ENCODE peak calls at places on chromosome 15, in eight cellular contexts. V, S, G, Y, Q, A, H and I are unnamed samples.

GRCh38 chr15:69321041-69321554 is 22.4 kb downstream of the PAQR5 start:
- DNase-seq in Y (no peak), S (no peak), H (no peak), Q (no peak), G (no peak), V (no peak), A (peak), I (no peak)

GRCh38 chr15:48644827-48645557 is 517 bp downstream of the FBN1 start:
- DNase-seq in A (peak), V (peak), Y (peak), G (peak), S (no peak), H (no peak), Q (peak), I (no peak)

GRCh38 chr15:99120050-99120777 is 15.3 kb downstream of the SYNM start:
- DNase-seq in G (no peak), H (no peak), Y (peak), Q (no peak), V (peak), S (no peak), A (no peak), I (no peak)

GRCh38 chr15:50816191-50816590 is 50.7 kb upstream of the SPPL2A start:
- DNase-seq in Q (no peak), G (no peak), H (no peak), Y (no peak), V (peak), A (no peak), S (no peak), I (no peak)

GRCh38 chr15:58985443-58985842 is 2.0 kb upstream of the RNF111 start:
- DNase-seq in G (no peak), Q (peak), A (no peak), V (no peak), H (peak), Y (peak), S (no peak), I (no peak)

GRCh38 chr15:58136731-58137130 is 1.4 kb upstream of the AQP9 start:
- DNase-seq in Y (no peak), A (no peak), S (no peak), V (no peak), H (no peak), G (no peak), Q (peak), I (no peak)

GRCh38 chr15:49832421-49832980 is 211.7 kb downstream of the DTWD1 start:
- DNase-seq in A (peak), V (no peak), Q (no peak), G (no peak), S (peak), H (no peak), Y (no peak), I (no peak)

GRCh38 chr15:61025746-61026256 is 203.3 kb downstream of the RORA start:
- DNase-seq in Y (no peak), A (no peak), H (no peak), V (no peak), Q (no peak), S (no peak), G (no peak), I (no peak)

GRCh38 chr15:69075467-69075866 is 61.0 kb downstream of the NOX5 start:
- DNase-seq in H (no peak), A (no peak), Q (peak), Y (no peak), V (no peak), G (no peak), S (no peak), I (no peak)

GRCh38 chr15:79381593-79381992 is 50.5 kb upstream of the MINAR1 start:
- DNase-seq in G (no peak), Q (no peak), Y (no peak), V (no peak), H (no peak), S (no peak), A (no peak), I (no peak)

GRCh38 chr15:53196235-53196634 is 406.1 kb upstream of the ONECUT1 start:
- DNase-seq in H (no peak), V (no peak), Q (no peak), A (no peak), G (no peak), Y (no peak), S (no peak), I (no peak)
- TF ChIP-seq CTCF in H (no peak), V (no peak), Q (no peak), A (no peak), G (no peak), Y (no peak), S (no peak), I (no peak)

GRCh38 chr15:83999396-84000120 is 236.0 kb upstream of the GOLGA6L4 start:
- DNase-seq in Y (no peak), Q (no peak), G (no peak), A (no peak), H (no peak), S (no peak), V (no peak), I (no peak)
- TF ChIP-seq CTCF in Y (no peak), Q (no peak), G (no peak), A (no peak), H (no peak), S (no peak), V (no peak), I (no peak)

GRCh38 chr15:52679232-52680040 is at the start of gene ATOSA:
- DNase-seq in S (peak), Y (peak), A (peak), V (peak), G (peak), Q (peak), H (peak), I (peak)
- TF ChIP-seq CTCF in S (no peak), Y (no peak), A (no peak), V (peak), G (no peak), Q (peak), H (no peak), I (no peak)

GRCh38 chr15:22885105-22885504 is 46.6 kb downstream of the NIPA2 start:
- DNase-seq in H (no peak), Y (no peak), S (no peak), A (no peak), G (no peak), V (no peak), Q (no peak), I (no peak)

GRCh38 chr15:22881739-22882440 is 43.4 kb downstream of the NIPA2 start:
- DNase-seq in A (no peak), Q (no peak), V (no peak), G (no peak), Y (peak), H (no peak), S (no peak), I (no peak)

GRCh38 chr15:22887157-22887951 is 48.9 kb downstream of the NIPA2 start:
- DNase-seq in Q (peak), A (no peak), V (no peak), Y (peak), H (peak), S (peak), G (no peak), I (no peak)

GRCh38 chr15:22883196-22883595 is 44.7 kb downstream of the NIPA2 start:
- DNase-seq in Q (no peak), H (no peak), V (no peak), G (no peak), A (no peak), Y (peak), S (no peak), I (no peak)

DNA sequence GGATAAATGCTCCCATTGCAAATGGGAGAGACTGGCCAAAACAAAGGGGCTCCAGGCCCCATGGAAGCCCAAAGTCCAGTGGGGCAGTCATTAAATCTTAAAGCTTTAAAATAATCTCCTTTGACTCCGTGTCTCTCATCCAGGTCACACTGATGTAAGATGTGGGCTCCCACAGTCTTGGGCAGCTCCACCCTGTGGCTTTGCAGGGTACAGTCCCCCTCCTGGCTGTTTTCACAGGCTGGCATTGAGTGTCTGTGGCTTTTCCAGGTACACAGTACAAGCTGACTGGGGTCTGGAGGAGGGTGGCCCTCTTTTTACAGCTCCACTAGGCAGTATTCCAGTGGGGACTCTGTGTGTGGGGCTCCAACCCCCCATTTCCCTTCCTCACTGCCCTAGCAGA is 45.9 kb downstream of the NIPA2 start:
- DNase-seq in S (no peak), Y (peak), G (no peak), Q (no peak), H (no peak), V (no peak), A (no peak), I (no peak)
- TF ChIP-seq CTCF in S (peak), Y (no peak), G (peak), Q (no peak), H (no peak), V (no peak), A (peak), I (no peak)

GRCh38 chr15:41605566-41605965 is 46.6 kb downstream of the TYRO3 start:
- DNase-seq in S (no peak), A (no peak), V (no peak), H (no peak), Q (no peak), G (no peak), Y (no peak), I (no peak)
- TF ChIP-seq CTCF in S (no peak), A (no peak), V (no peak), H (no peak), Q (no peak), G (no peak), Y (no peak), I (no peak)

GRCh38 chr15:33608714-33609113 is 297.9 kb downstream of the RYR3 start:
- DNase-seq in Q (no peak), G (no peak), H (no peak), Y (no peak), A (peak), S (no peak), V (no peak), I (no peak)
- TF ChIP-seq CTCF in Q (peak), G (no peak), H (no peak), Y (no peak), A (peak), S (no peak), V (no peak), I (no peak)

DNA sequence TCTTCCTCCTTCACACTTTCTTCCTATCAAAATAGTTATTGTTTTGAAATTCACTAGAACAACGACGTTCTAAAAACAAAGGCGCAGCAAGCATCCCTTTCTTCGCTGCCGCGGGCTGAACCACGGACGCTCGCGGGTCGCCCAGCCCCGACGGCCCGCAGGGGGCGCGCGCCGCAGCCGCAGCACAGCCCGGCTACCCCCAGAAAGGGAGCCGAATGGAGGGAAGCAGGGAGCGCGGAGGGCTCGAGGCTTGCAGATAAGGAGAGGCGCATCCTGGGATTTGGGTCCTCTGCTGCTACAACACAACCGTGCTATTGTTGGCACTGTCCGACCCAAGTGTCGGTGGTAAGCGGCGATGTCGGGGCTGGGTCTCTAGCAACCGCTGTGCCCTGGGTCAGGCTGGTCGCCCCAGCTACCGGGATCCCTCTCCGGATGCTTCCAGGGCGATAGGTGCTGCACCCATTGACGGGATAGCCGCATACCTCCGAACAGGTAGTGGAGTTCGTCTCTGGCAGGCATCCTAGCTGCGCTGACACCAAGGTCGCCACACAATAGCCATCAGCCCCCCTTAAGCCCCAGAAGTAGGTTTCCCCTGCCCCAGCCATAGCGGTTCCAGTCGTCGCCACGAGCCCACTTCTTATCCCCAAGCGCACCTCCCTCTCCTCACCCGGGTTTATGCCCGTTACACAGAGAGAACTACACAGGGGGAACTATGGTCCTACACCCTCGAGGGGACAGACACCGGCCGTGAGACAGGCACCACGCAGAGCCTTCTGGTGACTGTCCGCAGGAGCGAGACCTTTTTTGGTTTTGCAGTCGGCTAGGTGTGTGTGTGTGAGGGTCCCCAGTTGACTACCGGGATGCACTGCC is 6.0 kb downstream of the ONECUT1 start:
- DNase-seq in G (peak), Y (peak), S (no peak), Q (no peak), V (no peak), H (no peak), A (peak), I (no peak)
- TF ChIP-seq CTCF in G (peak), Y (peak), S (no peak), Q (no peak), V (peak), H (peak), A (peak), I (no peak)

GRCh38 chr15:27714675-27715074 is 384.4 kb downstream of the OCA2 start:
- DNase-seq in Q (no peak), H (no peak), S (no peak), V (no peak), A (no peak), Y (no peak), G (no peak), I (no peak)
- TF ChIP-seq CTCF in Q (no peak), H (no peak), S (no peak), V (no peak), A (no peak), Y (no peak), G (no peak), I (no peak)

GRCh38 chr15:83446904-83447708 is at the start of gene SH3GL3:
- DNase-seq in S (no peak), H (peak), Y (peak), V (peak), A (peak), G (peak), Q (peak), I (peak)
- TF ChIP-seq CTCF in S (no peak), H (no peak), Y (no peak), V (no peak), A (peak), G (no peak), Q (peak), I (no peak)

DNA sequence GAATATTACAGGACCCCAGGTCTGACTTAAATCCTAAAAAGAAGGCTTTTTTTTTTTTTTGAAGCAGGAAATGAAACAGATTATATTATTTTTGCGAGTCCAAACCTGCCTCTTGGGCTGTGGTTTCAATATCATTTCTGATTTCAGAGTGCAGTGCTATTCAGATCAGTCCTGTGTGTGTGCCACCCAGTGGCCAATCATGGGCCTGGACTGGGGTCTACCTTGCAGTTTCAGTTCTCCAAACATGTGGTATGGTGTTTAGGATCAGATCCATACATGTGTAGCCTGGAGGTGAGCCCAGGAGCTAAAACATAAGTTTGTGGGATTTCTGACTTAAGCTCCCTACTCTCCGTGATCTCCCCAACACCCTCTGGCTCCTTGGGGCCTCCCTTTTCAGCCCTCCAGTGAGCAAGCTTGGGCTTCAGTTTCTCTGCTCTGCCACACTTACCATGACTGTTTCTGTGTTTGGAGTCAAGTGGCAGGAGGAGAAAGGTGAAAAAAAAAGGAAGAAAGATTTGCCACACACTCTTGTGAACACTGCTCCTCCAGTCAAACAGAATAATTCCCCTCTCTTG is 12.1 kb upstream of the THSD4 start:
- DNase-seq in H (peak), A (no peak), Q (peak), V (no peak), S (peak), G (no peak), Y (no peak), I (no peak)
- TF ChIP-seq CTCF in H (no peak), A (peak), Q (peak), V (peak), S (peak), G (no peak), Y (peak), I (no peak)